ENCODE peak calls at places on chromosomes 7 and 10, in seven cellular contexts. F is HCT116, D is HepG2, A is GM12878, W is H1, N is SK-N-SH, K is K562. H is an unnamed sample.

GRCh38 chr10:124116771-124117510 is 23.5 kb upstream of the CHST15 start:
- DNase-seq in A (no peak), W (no peak), K (no peak), N (peak), D (no peak), F (no peak), H (no peak)

GRCh38 chr7:30136743-30137485 is 2.1 kb downstream of the MTURN start:
- DNase-seq in W (no peak), K (no peak), A (no peak), F (no peak), N (no peak), D (no peak), H (no peak)

GRCh38 chr7:128415217-128415785 is 5.5 kb upstream of the IMPDH1 start:
- DNase-seq in A (no peak), F (no peak), D (no peak), K (no peak), W (no peak), N (peak), H (no peak)

GRCh38 chr7:149606826-149607225 is 109.2 kb upstream of the ZNF746 start:
- DNase-seq in K (no peak), D (no peak), N (no peak), A (no peak), W (no peak), F (no peak), H (no peak)

GRCh38 chr10:119619215-119619614 is 22.5 kb upstream of the TIAL1 start:
- DNase-seq in D (no peak), K (no peak), A (no peak), F (no peak), W (no peak), N (no peak), H (no peak)

GRCh38 chr7:119270045-119270464 is 1002.9 kb upstream of the KCND2 start:
- DNase-seq in W (peak), N (peak), F (peak), D (peak), K (peak), A (no peak), H (peak)

GRCh38 chr7:129952164-129952652 is 552 bp downstream of the UBE2H start:
- DNase-seq in D (no peak), K (no peak), A (no peak), W (no peak), F (no peak), N (no peak), H (no peak)

GRCh38 chr10:73774637-73775036 is 7.2 kb upstream of the CHCHD1 start:
- DNase-seq in A (no peak), W (no peak), F (no peak), N (no peak), D (peak), K (peak), H (no peak)

GRCh38 chr7:98613601-98614425 is 3.3 kb upstream of the NPTX2 start:
- DNase-seq in F (no peak), D (no peak), W (no peak), N (no peak), K (no peak), A (no peak), H (no peak)

GRCh38 chr10:132555648-132556575 is 18.3 kb downstream of the INPP5A start:
- DNase-seq in K (no peak), N (no peak), D (no peak), A (no peak), W (no peak), F (no peak), H (no peak)

GRCh38 chr10:69107667-69108066 is 16.3 kb upstream of the VPS26A start:
- DNase-seq in W (no peak), A (no peak), F (no peak), K (no peak), D (no peak), N (no peak), H (no peak)

GRCh38 chr10:3666525-3667302 is 118.3 kb downstream of the KLF6 start:
- DNase-seq in D (no peak), W (no peak), N (no peak), A (no peak), K (no peak), F (no peak), H (no peak)

GRCh38 chr10:126972622-126973414 is 67.6 kb downstream of the DOCK1 start:
- DNase-seq in K (no peak), N (no peak), W (no peak), D (peak), A (no peak), F (no peak), H (no peak)

GRCh38 chr7:45709168-45710034 is 135.2 kb downstream of the ADCY1 start:
- DNase-seq in N (no peak), A (no peak), F (no peak), K (no peak), W (no peak), D (no peak), H (no peak)

GRCh38 chr10:48509061-48509772 is 95.7 kb downstream of the ARHGAP22 start:
- DNase-seq in D (no peak), A (no peak), W (no peak), K (peak), N (no peak), F (no peak), H (no peak)

GRCh38 chr10:15211464-15211979 is 43.0 kb upstream of the NMT2 start:
- DNase-seq in A (no peak), K (no peak), F (peak), D (no peak), N (no peak), W (no peak), H (no peak)

GRCh38 chr7:46859963-46860475 is 721.9 kb downstream of the TNS3 start:
- DNase-seq in W (no peak), K (no peak), F (no peak), N (no peak), D (no peak), A (no peak), H (no peak)

GRCh38 chr7:38411404-38411803 is 138.0 kb upstream of the TARP start:
- DNase-seq in N (peak), F (peak), K (no peak), W (no peak), A (no peak), D (peak), H (no peak)

GRCh38 chr7:55366461-55367138 is 1.5 kb downstream of the LANCL2 start:
- DNase-seq in N (peak), W (no peak), F (no peak), A (peak), D (peak), K (no peak), H (no peak)

GRCh38 chr10:132401396-132402168 is 4.6 kb downstream of the PWWP2B start:
- DNase-seq in W (no peak), F (no peak), D (no peak), K (no peak), A (no peak), N (no peak), H (no peak)

GRCh38 chr7:134030460-134030865 is 96.7 kb upstream of the LRGUK start:
- DNase-seq in K (no peak), W (no peak), A (no peak), D (peak), F (no peak), N (no peak), H (no peak)

GRCh38 chr7:96224682-96225081 is 97.2 kb downstream of the SLC25A13 start:
- DNase-seq in K (no peak), W (no peak), F (no peak), N (peak), A (no peak), D (peak), H (peak)

GRCh38 chr7:112386619-112387018 is 63.6 kb upstream of the IFRD1 start:
- DNase-seq in N (no peak), D (no peak), K (no peak), A (no peak), W (no peak), F (no peak), H (no peak)

GRCh38 chr10:110965216-110965615 is 45.8 kb downstream of the SHOC2 start:
- DNase-seq in A (no peak), F (no peak), N (no peak), K (no peak), W (no peak), D (no peak), H (no peak)

GRCh38 chr10:120735315-120735714 is 115.8 kb upstream of the WDR11 start:
- DNase-seq in N (no peak), D (no peak), F (no peak), K (no peak), A (no peak), W (no peak), H (no peak)

GRCh38 chr10:84715911-84716310 is 387.5 kb downstream of the CCSER2 start:
- DNase-seq in K (peak), N (peak), A (no peak), F (peak), D (peak), W (peak), H (peak)

GRCh38 chr7:102248456-102249395 is 37.9 kb upstream of the SH2B2 start:
- DNase-seq in K (peak), A (no peak), W (peak), F (no peak), D (no peak), N (peak), H (no peak)

DNA sequence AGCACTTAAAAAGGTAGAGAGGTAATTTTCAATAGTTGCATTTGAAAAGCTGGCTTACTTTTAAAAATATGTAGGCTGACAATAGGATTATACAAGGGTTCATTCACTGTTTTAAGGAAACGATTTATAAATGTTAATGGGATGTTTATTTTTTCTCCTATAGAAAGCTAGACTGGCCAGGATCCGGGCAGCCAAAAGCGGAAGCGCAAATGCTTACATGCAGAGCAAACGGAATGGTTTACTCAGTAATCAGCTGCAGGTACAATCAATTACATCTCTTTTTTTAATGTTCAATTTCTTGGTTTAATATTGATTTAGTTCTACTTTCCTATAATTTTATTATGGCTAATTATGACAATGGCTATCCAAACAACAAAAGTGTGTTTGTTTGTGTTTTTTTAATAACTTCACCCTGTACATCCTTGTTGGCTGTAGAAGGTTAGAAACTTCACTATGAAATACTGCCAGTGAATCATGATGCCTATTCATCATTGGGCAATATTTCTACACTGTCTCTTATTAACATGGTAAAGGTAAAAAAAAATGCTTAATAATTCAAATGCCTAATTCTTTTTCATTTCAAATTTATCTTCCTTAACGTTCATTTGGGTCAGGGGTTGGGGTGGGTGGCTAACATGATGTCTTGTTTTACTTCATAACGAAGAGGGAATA is 116.4 kb downstream of the TSPAN12 start:
- DNase-seq in A (no peak), K (no peak), W (no peak), F (no peak), N (no peak), D (no peak), H (no peak)
- TF ChIP-seq YY1 in A (no peak), K (no peak), W (no peak), F (no peak), N (no peak), D (no peak), H (no peak)

DNA sequence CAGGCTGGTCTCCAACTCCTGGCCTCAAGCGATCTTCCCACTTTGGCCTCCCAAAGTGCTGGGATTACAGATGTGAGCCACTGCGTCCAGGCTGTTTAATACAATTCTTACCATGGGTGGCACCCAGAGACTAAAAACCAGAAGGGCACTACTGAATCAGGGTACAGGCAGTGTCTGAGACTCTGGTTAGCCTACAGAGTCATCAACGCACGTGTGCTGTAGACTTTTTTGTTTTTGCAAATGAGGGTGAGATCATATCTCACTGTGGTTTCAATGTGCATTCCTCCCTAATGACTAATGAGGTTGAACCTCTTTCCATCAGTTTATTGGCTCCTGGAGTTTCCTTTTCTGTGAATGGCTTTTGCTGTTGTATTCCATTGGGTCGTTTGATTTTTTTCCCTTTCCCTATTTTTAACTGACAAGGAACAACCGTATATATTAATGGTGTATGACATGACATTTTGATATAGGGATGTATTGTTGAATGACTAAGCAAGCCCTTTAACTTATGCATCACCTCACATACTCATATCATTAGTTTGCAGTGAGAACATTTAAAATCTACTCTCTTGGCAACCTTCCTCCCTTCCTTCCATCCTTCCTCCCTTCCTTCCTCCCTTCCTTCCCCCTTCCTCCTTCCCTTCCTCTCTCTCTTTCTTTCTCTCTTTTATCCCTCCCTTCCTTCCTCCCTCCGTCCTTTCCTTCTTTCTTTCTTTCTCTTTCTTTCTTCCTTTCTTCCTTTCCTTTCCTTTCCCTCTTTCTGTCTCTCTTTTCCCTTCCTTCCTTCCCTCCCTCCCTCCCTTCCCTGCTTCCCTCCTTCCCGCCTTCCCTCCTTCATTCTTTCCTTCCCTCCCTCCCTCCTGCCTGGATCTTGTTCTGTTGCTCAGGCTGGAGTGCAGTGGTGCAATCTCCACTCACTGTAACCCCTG is 9.3 kb upstream of the TMEM270 start:
- DNase-seq in K (peak), N (no peak), W (no peak), A (peak), F (peak), D (peak), H (no peak)
- TF ChIP-seq YY1 in K (peak), N (no peak), W (no peak), A (no peak), F (no peak), D (no peak), H (no peak)

DNA sequence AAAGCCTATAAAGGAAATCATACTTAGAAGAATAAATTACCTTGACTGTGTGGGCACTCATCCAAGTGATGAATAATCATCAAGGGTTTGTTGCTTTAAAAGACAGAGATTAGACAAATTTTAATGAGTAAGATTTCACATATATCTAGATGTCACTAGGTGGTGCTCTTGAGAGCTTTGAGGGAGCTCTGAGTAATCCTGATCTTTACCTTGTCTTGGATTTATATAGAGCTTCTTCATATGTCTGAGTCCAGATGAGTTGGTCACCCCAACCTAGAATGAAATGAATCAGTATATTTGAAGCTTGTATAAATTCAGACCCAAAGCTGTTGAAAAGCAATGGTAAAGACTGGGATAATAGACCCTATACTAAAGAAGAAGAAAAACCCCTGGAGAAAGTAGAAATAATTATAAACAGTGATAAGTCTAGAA is 3.7 kb downstream of the AGR2 start:
- DNase-seq in W (no peak), A (no peak), N (peak), F (peak), K (peak), D (peak), H (peak)
- TF ChIP-seq YY1 in W (no peak), A (no peak), N (no peak), F (no peak), K (no peak), D (no peak), H (no peak)

DNA sequence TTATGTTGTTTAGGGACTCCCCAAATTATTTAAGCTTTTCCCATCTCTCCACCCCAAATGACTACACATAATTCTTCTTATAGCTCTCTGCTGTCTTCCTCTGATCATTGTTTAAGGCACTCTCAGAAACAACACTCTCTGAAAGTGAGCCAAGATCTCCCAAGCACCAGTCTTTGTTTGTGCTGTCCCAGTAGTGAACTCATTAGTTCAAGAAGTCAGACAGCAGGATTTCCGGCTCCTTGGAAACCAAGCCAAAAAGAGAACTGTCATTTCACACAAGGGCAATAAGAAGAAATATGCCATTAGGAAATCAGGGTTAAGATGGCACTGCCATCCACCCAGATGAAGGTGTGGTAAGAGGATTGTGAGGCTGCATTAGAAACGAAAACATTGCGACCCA is 83.1 kb downstream of the FZD1 start:
- DNase-seq in N (no peak), D (no peak), K (no peak), A (no peak), F (no peak), W (no peak), H (no peak)
- TF ChIP-seq YY1 in N (no peak), D (no peak), K (no peak), A (no peak), F (no peak), W (no peak), H (no peak)